ENCODE peak calls at places on chromosomes 12 and 14, in six cellular contexts. Y is NCI-H2107; K is stomach; F is stimulated activated CD4-positive, alpha-beta T cell treated with anti-CD3 and anti-CD28 coated beads, Interleukin-15, amount 100 ng/mL, for 1 hour; V is Kasumi-1; N is small intestine. D is an unnamed sample.

GRCh38 chr14:52917732-52918131 is 33.1 kb downstream of the FERMT2 start:
- DNase-seq in Y (no peak), K (no peak), F (no peak), V (peak), N (no peak), D (no peak)

GRCh38 chr12:113162102-113163029 is 12.8 kb downstream of the CFAP73 start:
- DNase-seq in Y (no peak), K (no peak), F (no peak), V (no peak), N (no peak), D (no peak)

GRCh38 chr12:51863921-51864700 is 15.6 kb upstream of the FIGNL2 start:
- DNase-seq in Y (no peak), K (no peak), F (no peak), V (no peak), N (peak), D (no peak)

GRCh38 chr12:67415473-67415872 is 146.3 kb downstream of the CAND1 start:
- DNase-seq in Y (peak), K (no peak), F (no peak), V (peak), N (no peak), D (no peak)

GRCh38 chr14:80105488-80105994 is 105.8 kb downstream of the DIO2 start:
- DNase-seq in Y (no peak), K (no peak), F (no peak), V (no peak), N (no peak), D (no peak)

GRCh38 chr12:88639361-88639760 is 59.1 kb upstream of the KITLG start:
- DNase-seq in Y (peak), K (no peak), F (no peak), V (no peak), N (no peak), D (no peak)

GRCh38 chr12:111692575-111693210 is 6.8 kb downstream of the ACAD10 start:
- DNase-seq in Y (no peak), K (no peak), F (no peak), V (peak), N (no peak), D (no peak)

GRCh38 chr12:117120787-117121186 is 21.6 kb upstream of the TESC start:
- DNase-seq in Y (peak), K (no peak), F (no peak), V (no peak), N (no peak), D (no peak)

GRCh38 chr14:63686926-63687325 is 40.9 kb downstream of the SGPP1 start:
- DNase-seq in Y (no peak), K (no peak), F (no peak), V (no peak), N (no peak), D (no peak)

GRCh38 chr12:77841467-77842054 is 10.9 kb downstream of the NAV3 start:
- DNase-seq in Y (no peak), K (peak), F (no peak), V (no peak), N (no peak), D (no peak)

GRCh38 chr14:87805315-87805723 is 187.7 kb downstream of the GALC start:
- DNase-seq in Y (no peak), K (peak), F (no peak), V (peak), N (peak), D (no peak)

GRCh38 chr12:31491819-31492598 is 98.9 kb downstream of the DENND5B start:
- DNase-seq in Y (no peak), K (no peak), F (no peak), V (no peak), N (peak), D (no peak)

GRCh38 chr12:51326762-51327439 is 2.9 kb upstream of the BIN2 start:
- DNase-seq in Y (no peak), K (no peak), F (no peak), V (peak), N (peak), D (no peak)

GRCh38 chr12:123983822-123984485 is 10.9 kb downstream of the ZNF664 start:
- DNase-seq in Y (peak), K (peak), F (no peak), V (peak), N (peak), D (peak)

GRCh38 chr12:20004951-20005350 is 363.4 kb upstream of the PDE3A start:
- DNase-seq in Y (no peak), K (no peak), F (no peak), V (no peak), N (no peak), D (no peak)

GRCh38 chr14:76710093-76711010 is 50.9 kb upstream of the VASH1 start:
- DNase-seq in Y (peak), K (no peak), F (no peak), V (peak), N (peak), D (peak)

GRCh38 chr12:115752913-115753726 is 524.4 kb downstream of the MED13L start:
- DNase-seq in Y (peak), K (peak), F (no peak), V (peak), N (peak), D (peak)

GRCh38 chr14:85533821-85534271 is 3.9 kb downstream of the FLRT2 start:
- DNase-seq in Y (no peak), K (no peak), F (no peak), V (no peak), N (no peak), D (no peak)

GRCh38 chr14:54381821-54382220 is 15.0 kb upstream of the CDKN3 start:
- DNase-seq in Y (no peak), K (no peak), F (no peak), V (no peak), N (no peak), D (no peak)

GRCh38 chr14:65229431-65230286 is 127.3 kb upstream of the MAX start:
- DNase-seq in Y (peak), K (peak), F (peak), V (no peak), N (peak), D (no peak)

GRCh38 chr14:55062517-55063351 is 11.3 kb downstream of the MAPK1IP1L start:
- DNase-seq in Y (no peak), K (no peak), F (no peak), V (no peak), N (no peak), D (no peak)

GRCh38 chr12:56074396-56074795 is 5.6 kb upstream of the ERBB3 start:
- DNase-seq in Y (no peak), K (no peak), F (no peak), V (no peak), N (no peak), D (no peak)

GRCh38 chr14:49915085-49915484 is 22.2 kb downstream of the ARF6 start:
- DNase-seq in Y (no peak), K (no peak), F (no peak), V (no peak), N (no peak), D (no peak)

GRCh38 chr12:30847259-30847658 is 79.3 kb upstream of the TSPAN11 start:
- DNase-seq in Y (peak), K (no peak), F (no peak), V (peak), N (peak), D (no peak)

GRCh38 chr12:26340649-26341048 is 145.3 kb downstream of the SSPN start:
- DNase-seq in Y (no peak), K (no peak), F (no peak), V (peak), N (no peak), D (no peak)

GRCh38 chr12:50882563-50882962 is 39.8 kb downstream of the TMPRSS12 start:
- DNase-seq in Y (no peak), K (no peak), F (no peak), V (no peak), N (no peak), D (no peak)

GRCh38 chr12:52604859-52605258 is 3.6 kb upstream of the KRT72 start:
- DNase-seq in Y (no peak), K (no peak), F (no peak), V (no peak), N (no peak), D (peak)

GRCh38 chr14:26255213-26255612 is 342.6 kb downstream of the NOVA1 start:
- DNase-seq in Y (no peak), K (no peak), F (no peak), V (peak), N (peak), D (no peak)

GRCh38 chr12:6996040-6996441 is 22.2 kb downstream of the LPCAT3 start:
- DNase-seq in Y (no peak), K (no peak), F (no peak), V (no peak), N (peak), D (no peak)

GRCh38 chr14:91112172-91112571 is 1.7 kb upstream of the DGLUCY start:
- DNase-seq in Y (peak), K (no peak), F (no peak), V (no peak), N (no peak), D (no peak)

GRCh38 chr14:37595809-37596595 is 573 bp downstream of the TTC6 start:
- DNase-seq in Y (peak), K (peak), F (no peak), V (peak), N (peak), D (no peak)

GRCh38 chr14:23425169-23425568 is 10.3 kb downstream of the MYH7 start:
- DNase-seq in Y (no peak), K (no peak), F (no peak), V (no peak), N (no peak), D (no peak)

GRCh38 chr12:109777544-109777943 is 55.7 kb downstream of the TRPV4 start:
- DNase-seq in Y (no peak), K (no peak), F (no peak), V (no peak), N (peak), D (no peak)

D was measured in ureter.